ENCODE peak calls at places on chromosomes 11 and 22, in six cellular contexts. J is ELR; G is progenitor cell of endocrine pancreas; I is Caki2; U is activated CD8-positive, alpha-beta memory T cell treated with anti-CD3 and anti-CD28 coated beads, Interleukin-2, amount 50 U/mL, for 48 hours; F is T-helper 1 cell. V is an unnamed sample.
A peak's percentile ranks its signal among the peaks of the same experiment; 100 is the strongest.

GRCh38 chr11:62805044-62805892 is at the start of gene NXF1:
- DNase-seq in F (peak; percentile 95), J (peak; percentile 94), I (peak; percentile 88), G (peak; percentile 97), U (peak; percentile 100), V (peak; percentile 89)

GRCh38 chr11:46357483-46357936 is 10.2 kb downstream of the DGKZ start:
- DNase-seq in I (no peak), F (no peak), U (no peak), J (no peak), G (no peak), V (no peak)

GRCh38 chr11:132177106-132177505 is 806.7 kb downstream of the NTM start:
- DNase-seq in I (no peak), U (no peak), F (no peak), J (peak; percentile 51), G (peak; percentile 23), V (no peak)

GRCh38 chr11:103907548-103908455 is 128.6 kb upstream of the DDI1 start:
- DNase-seq in J (peak; percentile 54), F (no peak), U (no peak), I (no peak), G (no peak), V (no peak)

GRCh38 chr22:35306350-35306967 is 6.8 kb downstream of the TOM1 start:
- DNase-seq in J (no peak), U (no peak), I (no peak), F (no peak), G (no peak), V (no peak)

GRCh38 chr11:127074151-127074761 is 73.7 kb upstream of the KIRREL3 start:
- DNase-seq in U (no peak), I (peak; percentile 48), G (no peak), J (peak; percentile 73), F (no peak), V (no peak)

GRCh38 chr11:35389897-35390462 is 29.4 kb downstream of the SLC1A2 start:
- DNase-seq in J (no peak), U (no peak), G (no peak), F (no peak), I (no peak), V (no peak)

GRCh38 chr11:57647960-57648776 is 1.5 kb downstream of the YPEL4 start:
- DNase-seq in U (no peak), G (no peak), F (no peak), J (peak; percentile 35), I (no peak), V (no peak)

GRCh38 chr11:61270354-61271070 is 24.6 kb downstream of the VWCE start:
- DNase-seq in G (no peak), U (no peak), J (peak; percentile 58), I (peak; percentile 23), F (no peak), V (no peak)

GRCh38 chr22:40721266-40721665 is 42.0 kb downstream of the MCHR1 start:
- DNase-seq in J (peak; percentile 65), F (no peak), G (no peak), I (peak; percentile 84), U (no peak), V (no peak)

GRCh38 chr11:2464451-2465165 is 19.8 kb downstream of the KCNQ1 start:
- DNase-seq in U (peak; percentile 42), G (no peak), I (no peak), J (no peak), F (no peak), V (no peak)

GRCh38 chr11:104984818-104985217 is 16.4 kb upstream of the CASP4 start:
- DNase-seq in U (no peak), G (no peak), F (no peak), J (no peak), I (no peak), V (no peak)